ENCODE peak calls at places on chromosomes 7 and 10, in eight cellular contexts. One of them, this sample, is unnamed.

GRCh38 chr7:2193120-2193519 is 39.6 kb downstream of the MAD1L1 start:
- DNase-seq in activated T-helper 1 cell treated with anti-CD3 and anti-CD28 coated beads, Interleukin-2, amount 50 U/mL, for 16 hours: no peak
- DNase-seq in IMR-90: no peak
- DNase-seq in stimulated activated CD4-positive, alpha-beta T cell treated with anti-CD3 and anti-CD28 coated beads, Interleukin-4, amount 100 ng/mL, for 4 hours: no peak
- DNase-seq in kidney tubule cell: no peak
- DNase-seq in CD14-positive monocyte: no peak
- DNase-seq in AG08396: no peak
- DNase-seq in fibroblast of lung: no peak
- DNase-seq in this sample: no peak

GRCh38 chr10:15370741-15371701 is at the start of gene FAM171A1:
- DNase-seq in fibroblast of lung: peak; percentile 52
- DNase-seq in IMR-90: peak; percentile 29
- DNase-seq in stimulated activated CD4-positive, alpha-beta T cell treated with anti-CD3 and anti-CD28 coated beads, Interleukin-4, amount 100 ng/mL, for 4 hours: peak; percentile 62
- DNase-seq in AG08396: peak; percentile 88
- DNase-seq in kidney tubule cell: peak; percentile 78
- DNase-seq in CD14-positive monocyte: no peak
- DNase-seq in activated T-helper 1 cell treated with anti-CD3 and anti-CD28 coated beads, Interleukin-2, amount 50 U/mL, for 16 hours: peak; percentile 40
- DNase-seq in this sample: peak; percentile 42

GRCh38 chr10:121927841-121928527 is at the start of gene ATE1:
- DNase-seq in kidney tubule cell: peak; percentile 95
- DNase-seq in IMR-90: peak; percentile 88
- DNase-seq in activated T-helper 1 cell treated with anti-CD3 and anti-CD28 coated beads, Interleukin-2, amount 50 U/mL, for 16 hours: peak; percentile 69
- DNase-seq in CD14-positive monocyte: peak; percentile 83
- DNase-seq in AG08396: peak; percentile 96
- DNase-seq in stimulated activated CD4-positive, alpha-beta T cell treated with anti-CD3 and anti-CD28 coated beads, Interleukin-4, amount 100 ng/mL, for 4 hours: peak; percentile 82
- DNase-seq in fibroblast of lung: peak; percentile 90
- DNase-seq in this sample: peak; percentile 96

GRCh38 chr7:44285561-44285960 is 39.8 kb downstream of the CAMK2B start:
- DNase-seq in IMR-90: no peak
- DNase-seq in AG08396: no peak
- DNase-seq in stimulated activated CD4-positive, alpha-beta T cell treated with anti-CD3 and anti-CD28 coated beads, Interleukin-4, amount 100 ng/mL, for 4 hours: no peak
- DNase-seq in CD14-positive monocyte: peak; percentile 21
- DNase-seq in kidney tubule cell: no peak
- DNase-seq in activated T-helper 1 cell treated with anti-CD3 and anti-CD28 coated beads, Interleukin-2, amount 50 U/mL, for 16 hours: no peak
- DNase-seq in fibroblast of lung: no peak
- DNase-seq in this sample: no peak

GRCh38 chr7:4689151-4689550 is 7.1 kb downstream of the FOXK1 start:
- DNase-seq in AG08396: no peak
- DNase-seq in CD14-positive monocyte: no peak
- DNase-seq in stimulated activated CD4-positive, alpha-beta T cell treated with anti-CD3 and anti-CD28 coated beads, Interleukin-4, amount 100 ng/mL, for 4 hours: no peak
- DNase-seq in IMR-90: no peak
- DNase-seq in activated T-helper 1 cell treated with anti-CD3 and anti-CD28 coated beads, Interleukin-2, amount 50 U/mL, for 16 hours: no peak
- DNase-seq in fibroblast of lung: no peak
- DNase-seq in kidney tubule cell: peak; percentile 83
- DNase-seq in this sample: no peak

GRCh38 chr7:24936121-24936824 is 43.7 kb downstream of the OSBPL3 start:
- DNase-seq in fibroblast of lung: peak; percentile 78
- DNase-seq in AG08396: no peak
- DNase-seq in stimulated activated CD4-positive, alpha-beta T cell treated with anti-CD3 and anti-CD28 coated beads, Interleukin-4, amount 100 ng/mL, for 4 hours: no peak
- DNase-seq in CD14-positive monocyte: no peak
- DNase-seq in IMR-90: peak; percentile 62
- DNase-seq in kidney tubule cell: peak; percentile 41
- DNase-seq in activated T-helper 1 cell treated with anti-CD3 and anti-CD28 coated beads, Interleukin-2, amount 50 U/mL, for 16 hours: no peak
- DNase-seq in this sample: no peak

GRCh38 chr7:55827577-55827976 is 35.0 kb downstream of the SEPTIN14 start:
- DNase-seq in AG08396: no peak
- DNase-seq in activated T-helper 1 cell treated with anti-CD3 and anti-CD28 coated beads, Interleukin-2, amount 50 U/mL, for 16 hours: no peak
- DNase-seq in CD14-positive monocyte: no peak
- DNase-seq in stimulated activated CD4-positive, alpha-beta T cell treated with anti-CD3 and anti-CD28 coated beads, Interleukin-4, amount 100 ng/mL, for 4 hours: no peak
- DNase-seq in kidney tubule cell: no peak
- DNase-seq in IMR-90: no peak
- DNase-seq in fibroblast of lung: no peak
- DNase-seq in this sample: no peak

GRCh38 chr7:138829335-138829734 is 31.3 kb upstream of the ATP6V0A4 start:
- DNase-seq in activated T-helper 1 cell treated with anti-CD3 and anti-CD28 coated beads, Interleukin-2, amount 50 U/mL, for 16 hours: no peak
- DNase-seq in AG08396: no peak
- DNase-seq in kidney tubule cell: no peak
- DNase-seq in fibroblast of lung: no peak
- DNase-seq in CD14-positive monocyte: no peak
- DNase-seq in IMR-90: no peak
- DNase-seq in stimulated activated CD4-positive, alpha-beta T cell treated with anti-CD3 and anti-CD28 coated beads, Interleukin-4, amount 100 ng/mL, for 4 hours: no peak
- DNase-seq in this sample: no peak